ENCODE peak calls at places on chromosomes 6 and 20, in five cellular contexts. R is IMR-90; U is psoas muscle; O is naive thymus-derived CD4-positive, alpha-beta T cell; C is CD4-positive, CD25-positive, alpha-beta regulatory T cell. H is an unnamed sample.

GRCh38 chr20:50824137-50824536 is 29.3 kb downstream of the BCAS4 start:
- DNase-seq in R (peak; percentile 86), U (peak; percentile 62), C (no peak), O (no peak), H (peak; percentile 29)

GRCh38 chr20:835220-836045 is 1.9 kb downstream of the FAM110A start:
- DNase-seq in U (peak; percentile 97), O (no peak), R (no peak), C (no peak), H (no peak)

GRCh38 chr6:106134087-106134770 is 48.1 kb downstream of the PRDM1 start:
- DNase-seq in R (no peak), C (no peak), U (no peak), O (no peak), H (no peak)

GRCh38 chr6:137728386-137729349 is 138.4 kb upstream of the TNFAIP3 start:
- DNase-seq in C (no peak), R (peak; percentile 88), O (no peak), U (peak; percentile 57), H (peak; percentile 54)

GRCh38 chr6:12324096-12324495 is 33.9 kb downstream of the EDN1 start:
- DNase-seq in O (no peak), C (no peak), R (peak; percentile 52), U (no peak), H (no peak)

GRCh38 chr6:71127374-71127773 is 161.2 kb upstream of the OGFRL1 start:
- DNase-seq in O (no peak), C (no peak), U (no peak), R (no peak), H (no peak)

GRCh38 chr6:117601811-117602150 is 530 bp downstream of the GOPC start:
- DNase-seq in U (no peak), O (no peak), C (no peak), R (no peak), H (no peak)

GRCh38 chr6:33958208-33958862 is 154.5 kb upstream of the MLN start:
- DNase-seq in U (no peak), O (no peak), C (no peak), R (no peak), H (no peak)

GRCh38 chr6:22045261-22045912 is 251.4 kb downstream of the PRL start:
- DNase-seq in R (no peak), U (no peak), C (no peak), O (peak; percentile 59), H (no peak)

GRCh38 chr6:1624848-1625341 is 15.2 kb downstream of the FOXC1 start:
- DNase-seq in U (peak; percentile 58), O (no peak), C (no peak), R (peak; percentile 62), H (no peak)

GRCh38 chr6:156585859-156586258 is 191.3 kb upstream of the ARID1B start:
- DNase-seq in O (no peak), U (no peak), R (no peak), C (no peak), H (no peak)

GRCh38 chr6:30101423-30101938 is 11.4 kb downstream of the TRIM31 start:
- DNase-seq in O (peak; percentile 14), U (no peak), R (no peak), C (no peak), H (no peak)

GRCh38 chr6:32153252-32153834 is 598 bp upstream of the PPT2 start:
- DNase-seq in O (no peak), R (peak; percentile 41), C (no peak), U (peak; percentile 64), H (no peak)

GRCh38 chr6:44074383-44075136 is 52.7 kb downstream of the MRPL14 start:
- DNase-seq in C (peak; percentile 62), R (peak; percentile 87), O (peak; percentile 55), U (peak; percentile 86), H (peak; percentile 61)

GRCh38 chr6:5937936-5938706 is 68.6 kb downstream of the NRN1 start:
- DNase-seq in C (no peak), U (no peak), R (no peak), O (no peak), H (no peak)

GRCh38 chr6:137304020-137304780 is 85.0 kb upstream of the IFNGR1 start:
- DNase-seq in O (no peak), C (no peak), R (no peak), U (no peak), H (no peak)

GRCh38 chr6:50986319-50986718 is 167.6 kb downstream of the TFAP2B start:
- DNase-seq in R (no peak), O (no peak), U (no peak), C (no peak), H (no peak)

DNA sequence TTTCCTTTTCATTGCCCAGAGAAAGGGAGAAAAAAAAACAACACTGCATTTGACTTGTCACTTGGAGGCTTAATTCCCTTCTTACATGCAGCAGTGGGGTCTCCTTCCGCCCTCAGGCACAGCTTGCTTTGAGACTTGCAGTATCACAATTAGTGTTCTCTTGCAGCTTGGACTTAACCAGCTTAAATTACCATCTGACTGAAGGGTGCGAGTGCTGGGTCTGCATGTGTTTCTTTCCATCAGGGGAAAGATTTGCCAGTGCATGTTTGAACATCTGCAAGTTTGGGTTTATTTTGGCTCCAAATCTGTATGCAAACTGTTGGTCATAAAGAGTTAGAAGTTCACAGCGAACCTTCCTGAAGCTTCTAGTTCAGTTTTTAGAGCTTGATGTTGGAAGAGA is 35.7 kb upstream of the IRF4 start:
- DNase-seq in U (no peak), C (no peak), R (no peak), O (no peak), H (no peak)
- H3K9me3 ChIP-seq in U (no peaks in the 10 kb centered on the region), C (no peaks in the 10 kb centered on the region), R (peaks cover 10% of the 10 kb centered on the region), O (no peaks in the 10 kb centered on the region), H (peaks cover 72% of the 10 kb centered on the region)

DNA sequence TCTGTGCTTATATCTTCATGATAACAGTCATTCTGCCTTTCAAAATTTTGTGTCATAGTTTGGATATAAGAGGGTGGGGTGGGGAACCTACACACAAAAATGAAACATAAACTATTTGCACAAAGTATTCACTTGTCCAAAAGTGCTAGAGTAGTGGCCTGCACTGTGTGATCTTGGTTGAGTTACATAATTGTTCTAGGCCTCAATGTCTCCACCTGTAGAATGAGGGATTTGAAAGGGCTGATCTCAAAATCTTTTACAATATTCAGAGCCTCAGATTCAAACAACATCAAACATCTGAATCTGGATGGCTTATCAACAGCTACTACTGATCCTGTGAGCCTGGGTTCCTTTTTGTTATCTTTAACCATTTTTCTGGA is 64.3 kb upstream of the TMEM30A start:
- DNase-seq in C (no peak), R (no peak), O (no peak), U (no peak), H (no peak)
- H3K4me3 ChIP-seq in C (no peak overlapping the region), R (no peak overlapping the region), O (no peak overlapping the region), U (peak overlapping the region; percentile 47), H (no peak overlapping the region)

GRCh38 chr20:37249304-37249703 is 12.3 kb downstream of the GHRH start:
- DNase-seq in U (no peak), C (no peak), O (no peak), R (no peak), H (no peak)
- H3K27me3 ChIP-seq in U (no peaks in the 10 kb centered on the region), C (no peaks in the 10 kb centered on the region), O (no peaks in the 10 kb centered on the region), R (peaks cover 3% of the 10 kb centered on the region), H (peaks cover 4% of the 10 kb centered on the region)

GRCh38 chr20:46875059-46875458 is 19.6 kb upstream of the EYA2 start:
- DNase-seq in U (no peak), C (no peak), O (no peak), R (no peak), H (no peak)

GRCh38 chr20:46883847-46884246 is 10.8 kb upstream of the EYA2 start:
- DNase-seq in R (peak; percentile 42), U (no peak), O (no peak), C (no peak), H (no peak)

GRCh38 chr20:46879386-46879785 is 15.3 kb upstream of the EYA2 start:
- DNase-seq in O (no peak), C (no peak), R (no peak), U (no peak), H (no peak)
- H3K9me3 ChIP-seq in O (no peaks in the 10 kb centered on the region), C (no peaks in the 10 kb centered on the region), R (no peaks in the 10 kb centered on the region), U (no peaks in the 10 kb centered on the region), H (no peaks in the 10 kb centered on the region)

GRCh38 chr20:3047486-3048419 is 1.9 kb downstream of the MRPS26 start:
- DNase-seq in R (no peak), O (no peak), U (no peak), C (no peak), H (no peak)
- H3K4me3 ChIP-seq in R (no peak overlapping the region), O (no peak overlapping the region), U (peak overlapping the region; percentile 98), C (no peak overlapping the region), H (no peak overlapping the region)

GRCh38 chr6:56734334-56734733 is 91.6 kb upstream of the DST start:
- DNase-seq in O (no peak), C (no peak), R (no peak), U (no peak), H (no peak)
- H3K27me3 ChIP-seq in O (no peaks in the 10 kb centered on the region), C (no peaks in the 10 kb centered on the region), R (no peaks in the 10 kb centered on the region), U (no peaks in the 10 kb centered on the region), H (no peaks in the 10 kb centered on the region)

H was measured in AG04450.